ENCODE peak calls at places on chromosomes 2 and 18, in five cellular contexts. V, K, G, M and Z are unnamed samples.

GRCh38 chr2:15826273-15826717 is 114.1 kb upstream of the MYCN start:
- DNase-seq in G (no peak), V (no peak), M (no peak), K (no peak), Z (peak)

GRCh38 chr2:11409184-11409959 is 56.6 kb downstream of the E2F6 start:
- DNase-seq in K (no peak), V (no peak), G (no peak), M (no peak), Z (no peak)

GRCh38 chr18:63604791-63605567 is 17.8 kb downstream of the SERPINB13 start:
- DNase-seq in G (no peak), K (no peak), M (peak), V (no peak), Z (no peak)

GRCh38 chr2:163205696-163206267 is 367.2 kb upstream of the KCNH7 start:
- DNase-seq in M (no peak), V (no peak), G (no peak), K (no peak), Z (no peak)

GRCh38 chr18:6374340-6374739 is 40.4 kb downstream of the L3MBTL4 start:
- DNase-seq in V (no peak), M (no peak), K (no peak), G (no peak), Z (no peak)

GRCh38 chr2:224925822-224926124 is 116.5 kb downstream of the DOCK10 start:
- DNase-seq in M (no peak), G (no peak), V (no peak), K (no peak), Z (no peak)

GRCh38 chr2:95297088-95297487 is at the start of gene KCNIP3:
- DNase-seq in V (peak), M (peak), G (no peak), K (no peak), Z (no peak)

GRCh38 chr2:132608222-132608795 is 61.7 kb downstream of the LYPD1 start:
- DNase-seq in G (no peak), K (no peak), V (no peak), M (peak), Z (no peak)

GRCh38 chr2:9803023-9803805 is 40.1 kb upstream of the TAF1B start:
- DNase-seq in K (peak), M (peak), V (no peak), G (no peak), Z (no peak)

GRCh38 chr18:3715223-3716080 is 265.5 kb downstream of the TGIF1 start:
- DNase-seq in V (no peak), G (no peak), M (no peak), K (no peak), Z (no peak)

GRCh38 chr18:37375181-37375580 is 190.4 kb downstream of the CELF4 start:
- DNase-seq in V (no peak), M (no peak), G (no peak), K (no peak), Z (no peak)

GRCh38 chr2:239168575-239168974 is 232.2 kb downstream of the HDAC4 start:
- DNase-seq in V (no peak), K (peak), G (peak), M (no peak), Z (no peak)

GRCh38 chr2:199228887-199229819 is 228.6 kb downstream of the SATB2 start:
- DNase-seq in K (peak), M (no peak), V (peak), G (no peak), Z (no peak)

GRCh38 chr2:182715896-182716664 is at the start of gene DNAJC10:
- DNase-seq in V (peak), G (peak), M (peak), K (peak), Z (peak)

GRCh38 chr2:42906557-42907380 is 114.4 kb upstream of the HAAO start:
- DNase-seq in G (peak), M (no peak), K (no peak), V (peak), Z (no peak)

GRCh38 chr2:196329959-196330358 is 158.6 kb upstream of the STK17B start:
- DNase-seq in M (no peak), K (no peak), V (no peak), G (no peak), Z (no peak)

GRCh38 chr2:67871696-67872320 is 191.0 kb downstream of the C1D start:
- DNase-seq in G (no peak), M (no peak), V (peak), K (no peak), Z (no peak)

GRCh38 chr2:8548065-8548870 is 133.6 kb upstream of the ID2 start:
- DNase-seq in G (peak), K (peak), V (no peak), M (no peak), Z (no peak)

GRCh38 chr2:7841751-7842150 is 840.1 kb upstream of the ID2 start:
- DNase-seq in G (no peak), V (no peak), M (no peak), K (no peak), Z (no peak)

GRCh38 chr2:102072741-102073140 is 69.8 kb upstream of the IL1R1 start:
- DNase-seq in V (peak), G (no peak), M (no peak), K (no peak), Z (no peak)

GRCh38 chr18:54100920-54101319 is 123.5 kb downstream of the MBD2 start:
- DNase-seq in G (no peak), M (no peak), V (no peak), K (no peak), Z (no peak)

GRCh38 chr18:54947115-54947514 is 12.1 kb downstream of the CCDC68 start:
- DNase-seq in M (peak), V (peak), K (no peak), G (no peak), Z (no peak)

GRCh38 chr2:172403402-172403801 is 24.0 kb upstream of the ITGA6 start:
- DNase-seq in K (no peak), V (no peak), G (no peak), M (no peak), Z (no peak)

GRCh38 chr18:65751145-65752085 is 603 bp downstream of the CDH7 start:
- DNase-seq in V (no peak), M (no peak), G (peak), K (no peak), Z (no peak)

DNA sequence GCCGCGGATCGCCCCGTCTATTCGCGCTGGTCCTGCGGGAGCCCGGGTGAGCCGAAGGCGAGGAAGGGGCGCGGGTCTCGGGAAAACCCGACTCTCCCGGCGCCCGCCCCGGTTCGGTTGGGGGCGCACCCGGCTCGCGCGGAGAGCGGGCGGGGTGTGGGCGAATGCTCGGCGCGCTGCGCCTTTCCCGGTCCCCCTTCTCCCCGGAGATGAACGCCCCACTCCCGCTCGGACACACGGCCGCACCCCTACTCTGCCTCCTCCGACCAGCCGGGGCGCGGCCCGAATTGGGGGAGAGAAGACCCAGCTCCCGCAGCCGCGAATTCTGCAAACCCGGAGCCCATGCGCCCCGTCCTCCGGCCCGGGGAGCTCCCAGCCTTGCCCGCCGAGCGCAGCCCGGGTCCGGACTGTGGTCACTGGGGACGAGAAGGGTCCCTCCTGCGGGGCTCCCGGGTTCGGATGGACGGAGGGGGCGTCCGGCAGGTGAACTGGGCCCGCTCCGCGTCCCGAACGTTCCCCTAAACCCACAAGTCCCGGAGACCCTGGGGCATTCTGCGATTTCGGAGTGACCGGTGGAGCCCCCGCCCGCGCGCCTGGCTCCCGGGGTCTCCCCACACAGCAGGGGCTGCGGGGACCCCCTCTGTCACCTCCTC is 734 bp downstream of the KCNG2 start:
- DNase-seq in V (peak), G (peak), K (peak), M (no peak), Z (no peak)
- H3K4me3 ChIP-seq in V (peak), G (peak), K (peak), M (no peak), Z (no peak)

DNA sequence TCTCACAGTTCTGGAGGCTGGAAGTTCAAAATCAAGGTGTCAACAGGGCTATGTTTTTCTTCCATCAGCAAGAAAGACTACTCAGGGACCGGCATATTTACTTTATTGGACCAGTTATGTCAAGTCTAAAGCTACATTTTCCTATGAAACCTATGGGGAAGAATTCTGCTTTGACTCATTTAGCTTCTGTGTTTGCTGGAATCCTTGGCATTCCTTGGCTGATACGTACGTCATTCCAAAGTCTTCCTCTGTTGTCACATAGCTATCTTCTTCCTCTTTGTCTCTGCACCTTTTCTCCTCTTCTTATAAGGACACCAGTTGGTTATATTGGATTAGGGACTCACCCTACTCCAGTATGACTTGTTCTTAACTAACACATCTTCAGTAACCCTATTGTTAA is 137.4 kb upstream of the FBXO11 start:
- DNase-seq in G (no peak), M (no peak), K (no peak), V (no peak), Z (no peak)
- TF ChIP-seq CTCF in G (no peak), M (no peak), K (no peak), V (no peak), Z (no peak)

GRCh38 chr18:57791911-57792310 is 11.2 kb downstream of the ATP8B1 start:
- DNase-seq in G (no peak), M (no peak), V (no peak), K (no peak), Z (no peak)
- H3K4me3 ChIP-seq in G (no peak), M (no peak), V (no peak), K (no peak), Z (no peak)

GRCh38 chr18:46756559-46757201 is at the start of gene ST8SIA5:
- DNase-seq in V (no peak), M (no peak), K (no peak), G (peak), Z (no peak)

GRCh38 chr18:46756172-46756558 is 688 bp downstream of the ST8SIA5 start:
- DNase-seq in K (peak), G (no peak), M (no peak), V (no peak), Z (no peak)

GRCh38 chr18:46754188-46754587 is 2.7 kb downstream of the ST8SIA5 start:
- DNase-seq in K (no peak), G (no peak), M (no peak), V (no peak), Z (no peak)

GRCh38 chr18:46755315-46756171 is 1.3 kb downstream of the ST8SIA5 start:
- DNase-seq in G (no peak), M (no peak), K (no peak), V (no peak), Z (no peak)

DNA sequence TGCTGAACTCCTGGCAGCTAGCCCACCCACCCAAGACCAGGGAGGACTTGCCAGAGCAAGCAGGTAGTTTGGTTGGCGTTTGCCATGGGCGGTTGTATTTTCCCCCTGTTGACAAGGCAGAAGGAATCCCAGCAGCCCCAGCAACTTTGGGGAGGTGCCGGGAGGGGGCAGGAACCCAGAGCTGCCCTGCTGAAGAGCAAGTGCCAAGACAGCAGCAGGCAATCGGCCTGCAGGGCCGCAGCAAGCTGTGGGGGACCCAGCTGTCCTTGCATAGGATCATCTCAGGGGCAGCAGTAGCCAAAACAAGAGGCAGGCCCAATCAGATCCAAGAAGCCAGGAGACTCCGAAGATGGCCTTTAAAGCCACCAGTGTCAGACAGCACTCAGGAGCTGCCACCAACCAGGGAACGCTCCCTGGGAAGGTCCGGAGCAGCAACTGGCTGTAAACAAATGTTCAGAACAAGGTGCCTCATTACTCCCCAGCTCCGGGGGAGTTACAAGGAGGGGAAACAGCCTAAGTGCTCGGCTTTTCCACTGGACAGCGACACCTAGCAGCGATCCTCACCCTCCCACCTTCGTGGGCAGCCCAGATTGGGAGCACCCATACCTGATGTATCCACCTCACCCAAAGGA is 2.1 kb downstream of the ST8SIA5 start:
- DNase-seq in M (no peak), K (no peak), V (no peak), G (no peak), Z (no peak)
- TF ChIP-seq CTCF in M (no peak), K (no peak), V (no peak), G (peak), Z (no peak)

DNA sequence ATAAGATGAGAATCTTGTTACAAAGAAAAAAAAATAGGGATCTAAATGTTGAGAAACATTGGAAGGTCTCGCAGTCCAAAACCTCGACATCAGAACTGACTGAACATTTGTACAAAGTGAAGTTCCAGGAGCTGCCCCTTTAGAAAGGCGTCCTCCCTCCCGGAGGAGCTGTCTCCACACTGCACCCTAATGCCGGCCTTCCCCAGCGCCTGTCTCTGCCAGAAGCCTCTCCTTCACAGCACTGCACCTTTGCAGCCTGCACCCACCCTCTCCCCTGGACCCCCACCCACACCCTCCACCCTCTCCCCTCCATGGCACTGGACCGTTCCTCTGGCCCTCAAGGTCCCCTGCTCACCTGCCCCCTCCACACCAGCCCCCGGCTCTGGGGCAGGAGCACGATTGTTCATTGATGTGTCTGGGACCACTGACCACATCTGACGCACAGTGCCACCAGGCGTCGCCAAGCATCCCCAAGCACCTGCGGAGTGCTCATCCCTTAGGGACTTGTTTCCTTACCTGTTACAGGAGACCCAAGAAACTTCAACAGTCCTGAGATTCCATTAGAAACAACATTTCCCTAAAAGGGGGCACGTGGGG is 90.3 kb upstream of the SNTG2 start:
- DNase-seq in V (no peak), M (no peak), G (no peak), K (no peak), Z (no peak)
- H3K4me3 ChIP-seq in V (no peak), M (no peak), G (no peak), K (no peak), Z (no peak)

DNA sequence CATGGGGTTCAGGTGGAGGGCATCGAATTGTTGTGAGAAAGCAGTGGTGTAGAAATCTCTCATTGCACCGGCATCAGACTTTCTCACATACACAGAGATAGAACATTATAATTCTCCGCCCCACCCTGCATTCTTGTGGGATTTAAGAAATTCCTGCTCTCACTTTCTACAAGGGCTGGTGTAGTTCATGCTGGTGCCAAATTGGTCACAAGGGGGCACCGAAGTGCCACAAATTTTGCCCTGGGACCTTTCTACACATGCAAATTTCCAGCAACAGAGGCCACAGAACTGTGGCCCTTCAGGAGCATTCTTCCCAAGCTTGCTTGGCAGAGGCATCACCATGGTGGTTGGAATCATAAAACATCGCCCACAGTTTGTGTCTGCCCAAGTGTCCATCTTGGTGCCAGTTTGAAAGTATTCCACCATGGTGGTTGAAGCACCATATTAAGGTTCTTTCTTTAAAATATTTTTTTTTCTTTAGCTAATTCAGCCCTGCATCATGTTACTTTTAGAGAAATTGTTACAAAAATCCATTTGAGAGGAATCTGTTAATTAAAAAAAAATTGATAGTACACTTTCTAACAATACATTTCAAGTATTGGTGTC is 521.2 kb upstream of the FANCL start:
- DNase-seq in V (peak), G (no peak), M (peak), K (peak), Z (peak)
- TF ChIP-seq CTCF in V (peak), G (peak), M (peak), K (peak), Z (peak)

DNA sequence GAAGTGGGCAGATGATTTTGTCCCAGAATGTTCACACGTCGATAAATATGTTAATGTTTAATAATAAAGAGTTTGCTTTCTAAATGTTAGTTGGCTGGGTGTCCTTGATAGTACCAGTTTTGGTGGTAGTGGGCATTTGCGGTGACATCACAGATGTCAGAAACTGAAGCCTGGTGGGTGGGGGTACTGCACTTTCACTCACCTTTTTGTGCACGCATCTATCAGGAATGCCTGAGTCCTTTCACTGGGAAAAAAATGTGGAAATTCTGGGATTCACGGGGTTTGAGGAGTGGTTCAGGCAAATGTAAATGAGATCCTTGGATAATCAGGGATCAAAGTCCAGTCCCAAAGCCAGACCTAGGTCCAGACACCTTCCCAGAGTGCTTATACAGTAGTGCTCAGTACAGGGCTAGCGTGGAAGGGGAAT is 3.2 kb downstream of the EPAS1 start:
- DNase-seq in V (no peak), M (peak), G (no peak), K (no peak), Z (peak)
- H3K4me3 ChIP-seq in V (no peak), M (peak), G (peak), K (peak), Z (peak)

GRCh38 chr2:20682166-20682565 is 15.2 kb downstream of the GDF7 start:
- DNase-seq in K (no peak), M (no peak), V (no peak), G (no peak), Z (no peak)
- TF ChIP-seq CTCF in K (peak), M (peak), V (peak), G (peak), Z (peak)

DNA sequence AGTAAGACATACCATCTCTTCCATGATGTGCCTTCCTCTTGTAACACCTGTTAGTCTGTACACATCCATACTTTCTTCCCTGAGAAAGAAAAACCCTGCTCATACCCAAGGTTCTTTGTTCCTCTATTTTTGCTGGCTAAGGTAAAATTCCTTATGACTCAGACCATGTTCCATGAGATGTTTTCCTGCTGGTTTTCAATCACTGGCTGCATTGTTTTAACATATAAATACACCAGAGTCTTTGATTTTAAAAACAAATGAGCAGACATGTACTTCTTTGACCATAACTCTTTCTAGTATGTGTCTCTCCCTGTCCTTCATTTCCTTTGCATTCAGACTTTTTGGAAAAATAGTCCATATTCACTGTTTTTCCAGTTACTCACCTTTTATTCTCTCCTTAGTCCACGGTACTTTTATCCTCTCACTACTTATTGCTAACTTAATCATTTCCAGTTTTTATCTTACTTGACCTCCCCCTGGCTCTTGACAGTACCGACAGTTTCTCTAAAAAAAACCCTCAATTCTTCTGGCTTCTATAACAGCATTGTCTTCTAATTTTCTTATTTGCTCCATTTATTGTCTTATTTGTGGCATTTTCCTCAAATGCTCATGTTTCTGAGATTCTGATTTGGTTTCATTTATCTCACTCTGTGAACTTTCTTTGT is 4.3 kb downstream of the VAPA start:
- DNase-seq in V (peak), G (no peak), M (no peak), K (no peak), Z (no peak)
- H3K4me3 ChIP-seq in V (no peak), G (peak), M (no peak), K (no peak), Z (no peak)